ENCODE peak calls at places on chromosomes 2 and 18, in five cellular contexts. W, Y, V, M and D are unnamed samples.

GRCh38 chr2:79717364-79718007 is 204.6 kb downstream of the CTNNA2 start:
- DNase-seq in W (peak), Y (no peak), V (no peak), M (peak), D (no peak)

GRCh38 chr18:46892842-46893241 is 24.5 kb downstream of the PIAS2 start:
- DNase-seq in W (no peak), Y (no peak), V (no peak), M (no peak), D (no peak)

GRCh38 chr18:53070706-53071105 is 730.7 kb downstream of the DCC start:
- DNase-seq in W (no peak), Y (no peak), V (no peak), M (no peak), D (no peak)

GRCh38 chr18:76407681-76408080 is 87.4 kb downstream of the ZNF516 start:
- DNase-seq in W (no peak), Y (no peak), V (no peak), M (no peak), D (no peak)

GRCh38 chr2:208033701-208034502 is 8.6 kb upstream of the PLEKHM3 start:
- DNase-seq in W (peak), Y (no peak), V (peak), M (no peak), D (no peak)

GRCh38 chr2:10486601-10487079 is 38.5 kb upstream of the ODC1 start:
- DNase-seq in W (no peak), Y (no peak), V (no peak), M (no peak), D (no peak)

GRCh38 chr18:42931501-42931900 is 184.0 kb downstream of the RIT2 start:
- DNase-seq in W (peak), Y (no peak), V (no peak), M (peak), D (no peak)

GRCh38 chr2:27303093-27304025 is 4.9 kb downstream of the UCN start:
- DNase-seq in W (peak), Y (peak), V (peak), M (peak), D (peak)

GRCh38 chr2:156471772-156472171 is 35.6 kb downstream of the GPD2 start:
- DNase-seq in W (no peak), Y (no peak), V (no peak), M (no peak), D (no peak)